ENCODE peak calls at places on chromosome 15, in eight cellular contexts. One of them, this sample, is unnamed.
A peak's percentile ranks its signal among the peaks of the same experiment; 100 is the strongest.

GRCh38 chr15:51833782-51834181 is 4.3 kb downstream of the TMOD3 start:
- DNase-seq in coronary artery: no peak
- DNase-seq in colonic mucosa: no peak
- DNase-seq in GM10248: no peak
- DNase-seq in CD4-positive, alpha-beta T cell: no peak
- DNase-seq in brain microvascular endothelial cell: no peak
- DNase-seq in fibroblast of lung: no peak
- DNase-seq in B cell: no peak
- DNase-seq in this sample: no peak

GRCh38 chr15:69145694-69146492 is 14.5 kb upstream of the GLCE start:
- DNase-seq in coronary artery: no peak
- DNase-seq in colonic mucosa: no peak
- DNase-seq in GM10248: no peak
- DNase-seq in CD4-positive, alpha-beta T cell: no peak
- DNase-seq in brain microvascular endothelial cell: no peak
- DNase-seq in fibroblast of lung: peak; percentile 47
- DNase-seq in B cell: no peak
- DNase-seq in this sample: no peak

GRCh38 chr15:76299786-76300185 is 11.5 kb downstream of the ETFA start:
- DNase-seq in coronary artery: no peak
- DNase-seq in colonic mucosa: no peak
- DNase-seq in GM10248: no peak
- DNase-seq in CD4-positive, alpha-beta T cell: no peak
- DNase-seq in brain microvascular endothelial cell: no peak
- DNase-seq in fibroblast of lung: no peak
- DNase-seq in B cell: no peak
- DNase-seq in this sample: no peak

GRCh38 chr15:44676676-44677075 is 13.2 kb upstream of the SPG11 start:
- DNase-seq in coronary artery: no peak
- DNase-seq in colonic mucosa: no peak
- DNase-seq in GM10248: no peak
- DNase-seq in CD4-positive, alpha-beta T cell: no peak
- DNase-seq in brain microvascular endothelial cell: no peak
- DNase-seq in fibroblast of lung: no peak
- DNase-seq in B cell: no peak
- DNase-seq in this sample: no peak

GRCh38 chr15:71730277-71731144 is 79.8 kb upstream of the NR2E3 start:
- DNase-seq in coronary artery: no peak
- DNase-seq in colonic mucosa: peak; percentile 56
- DNase-seq in GM10248: peak; percentile 67
- DNase-seq in CD4-positive, alpha-beta T cell: no peak
- DNase-seq in brain microvascular endothelial cell: peak; percentile 71
- DNase-seq in fibroblast of lung: peak; percentile 60
- DNase-seq in B cell: no peak
- DNase-seq in this sample: peak; percentile 57

GRCh38 chr15:59170295-59170881 is 36.3 kb upstream of the LDHAL6B start:
- DNase-seq in coronary artery: peak; percentile 78
- DNase-seq in colonic mucosa: peak; percentile 31
- DNase-seq in GM10248: no peak
- DNase-seq in CD4-positive, alpha-beta T cell: no peak
- DNase-seq in brain microvascular endothelial cell: peak; percentile 9
- DNase-seq in fibroblast of lung: peak; percentile 72
- DNase-seq in B cell: no peak
- DNase-seq in this sample: peak; percentile 54

GRCh38 chr15:100107151-100107550 is 234.6 kb downstream of the ADAMTS17 start:
- DNase-seq in coronary artery: no peak
- DNase-seq in colonic mucosa: no peak
- DNase-seq in GM10248: no peak
- DNase-seq in CD4-positive, alpha-beta T cell: no peak
- DNase-seq in brain microvascular endothelial cell: no peak
- DNase-seq in fibroblast of lung: no peak
- DNase-seq in B cell: no peak
- DNase-seq in this sample: no peak

GRCh38 chr15:72939855-72940631 is 112.2 kb upstream of the NEO1 start:
- DNase-seq in coronary artery: no peak
- DNase-seq in colonic mucosa: no peak
- DNase-seq in GM10248: no peak
- DNase-seq in CD4-positive, alpha-beta T cell: no peak
- DNase-seq in brain microvascular endothelial cell: no peak
- DNase-seq in fibroblast of lung: no peak
- DNase-seq in B cell: no peak
- DNase-seq in this sample: no peak

GRCh38 chr15:47618216-47618615 is 99.1 kb upstream of the SEMA6D start:
- DNase-seq in coronary artery: no peak
- DNase-seq in colonic mucosa: no peak
- DNase-seq in GM10248: no peak
- DNase-seq in CD4-positive, alpha-beta T cell: no peak
- DNase-seq in brain microvascular endothelial cell: no peak
- DNase-seq in fibroblast of lung: no peak
- DNase-seq in B cell: no peak
- DNase-seq in this sample: no peak

GRCh38 chr15:56215769-56216168 is 27.9 kb downstream of the RFX7 start:
- DNase-seq in coronary artery: no peak
- DNase-seq in colonic mucosa: no peak
- DNase-seq in GM10248: no peak
- DNase-seq in CD4-positive, alpha-beta T cell: no peak
- DNase-seq in brain microvascular endothelial cell: peak; percentile 96
- DNase-seq in fibroblast of lung: peak; percentile 96
- DNase-seq in B cell: no peak
- DNase-seq in this sample: no peak

GRCh38 chr15:90142216-90143175 is 40.2 kb upstream of the IDH2 start:
- DNase-seq in coronary artery: no peak
- DNase-seq in colonic mucosa: no peak
- DNase-seq in GM10248: no peak
- DNase-seq in CD4-positive, alpha-beta T cell: no peak
- DNase-seq in brain microvascular endothelial cell: no peak
- DNase-seq in fibroblast of lung: no peak
- DNase-seq in B cell: peak; percentile 39
- DNase-seq in this sample: no peak

GRCh38 chr15:60462027-60462426 is 16.9 kb downstream of the ICE2 start:
- DNase-seq in coronary artery: no peak
- DNase-seq in colonic mucosa: no peak
- DNase-seq in GM10248: no peak
- DNase-seq in CD4-positive, alpha-beta T cell: no peak
- DNase-seq in brain microvascular endothelial cell: no peak
- DNase-seq in fibroblast of lung: no peak
- DNase-seq in B cell: no peak
- DNase-seq in this sample: no peak

GRCh38 chr15:68528891-68529290 is 49.9 kb upstream of the CORO2B start:
- DNase-seq in coronary artery: no peak
- DNase-seq in colonic mucosa: no peak
- DNase-seq in GM10248: no peak
- DNase-seq in CD4-positive, alpha-beta T cell: no peak
- DNase-seq in brain microvascular endothelial cell: peak; percentile 86
- DNase-seq in fibroblast of lung: peak; percentile 90
- DNase-seq in B cell: no peak
- DNase-seq in this sample: no peak

GRCh38 chr15:60646595-60646994 is 167.7 kb upstream of the ICE2 start:
- DNase-seq in coronary artery: no peak
- DNase-seq in colonic mucosa: no peak
- DNase-seq in GM10248: no peak
- DNase-seq in CD4-positive, alpha-beta T cell: no peak
- DNase-seq in brain microvascular endothelial cell: no peak
- DNase-seq in fibroblast of lung: no peak
- DNase-seq in B cell: no peak
- DNase-seq in this sample: no peak

GRCh38 chr15:79957741-79958140 is 13.3 kb downstream of the BCL2A1 start:
- DNase-seq in coronary artery: no peak
- DNase-seq in colonic mucosa: no peak
- DNase-seq in GM10248: no peak
- DNase-seq in CD4-positive, alpha-beta T cell: no peak
- DNase-seq in brain microvascular endothelial cell: no peak
- DNase-seq in fibroblast of lung: peak; percentile 66
- DNase-seq in B cell: no peak
- DNase-seq in this sample: no peak

GRCh38 chr15:52505141-52505540 is 23.5 kb downstream of the MYO5A start:
- DNase-seq in coronary artery: no peak
- DNase-seq in colonic mucosa: no peak
- DNase-seq in GM10248: no peak
- DNase-seq in CD4-positive, alpha-beta T cell: no peak
- DNase-seq in brain microvascular endothelial cell: no peak
- DNase-seq in fibroblast of lung: no peak
- DNase-seq in B cell: no peak
- DNase-seq in this sample: no peak

GRCh38 chr15:100672959-100673358 is 70.6 kb downstream of the ASB7 start:
- DNase-seq in coronary artery: no peak
- DNase-seq in colonic mucosa: no peak
- DNase-seq in GM10248: no peak
- DNase-seq in CD4-positive, alpha-beta T cell: no peak
- DNase-seq in brain microvascular endothelial cell: no peak
- DNase-seq in fibroblast of lung: no peak
- DNase-seq in B cell: no peak
- DNase-seq in this sample: no peak

DNA sequence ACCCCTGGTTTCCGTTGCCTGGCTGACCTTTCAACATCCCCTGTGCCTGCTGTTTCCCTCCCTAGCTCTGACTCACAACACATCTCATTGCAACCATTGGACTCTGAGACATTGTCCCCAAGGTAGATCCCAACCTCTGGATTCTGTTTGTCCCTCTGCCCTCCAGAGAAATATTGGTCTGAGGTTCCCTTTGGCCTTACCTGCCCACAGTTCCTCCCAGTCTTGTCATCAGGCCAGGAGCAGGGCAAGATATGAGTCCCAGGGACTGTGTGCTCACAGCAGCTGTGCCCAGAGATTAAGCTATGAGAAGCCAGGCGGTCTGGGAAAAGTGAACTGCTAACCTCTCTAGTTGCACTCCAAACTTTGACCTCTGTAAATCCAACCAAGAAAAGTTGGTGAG is 168.2 kb upstream of the NR2F2 start:
- DNase-seq in coronary artery: no peak
- DNase-seq in colonic mucosa: no peak
- DNase-seq in GM10248: no peak
- DNase-seq in CD4-positive, alpha-beta T cell: no peak
- DNase-seq in brain microvascular endothelial cell: no peak
- DNase-seq in fibroblast of lung: no peak
- DNase-seq in B cell: no peak
- DNase-seq in this sample: no peak
- TF ChIP-seq CTCF in coronary artery: no peak
- TF ChIP-seq CTCF in colonic mucosa: no peak
- TF ChIP-seq CTCF in GM10248: no peak
- TF ChIP-seq CTCF in CD4-positive, alpha-beta T cell: no peak
- TF ChIP-seq CTCF in brain microvascular endothelial cell: no peak
- TF ChIP-seq CTCF in fibroblast of lung: no peak
- TF ChIP-seq CTCF in B cell: no peak
- TF ChIP-seq CTCF in this sample: no peak

GRCh38 chr15:87671289-87671688 is 585.2 kb downstream of the NTRK3 start:
- DNase-seq in coronary artery: no peak
- DNase-seq in colonic mucosa: no peak
- DNase-seq in GM10248: no peak
- DNase-seq in CD4-positive, alpha-beta T cell: no peak
- DNase-seq in brain microvascular endothelial cell: no peak
- DNase-seq in fibroblast of lung: no peak
- DNase-seq in B cell: no peak
- DNase-seq in this sample: no peak

GRCh38 chr15:87667643-87668042 is 588.9 kb downstream of the NTRK3 start:
- DNase-seq in coronary artery: no peak
- DNase-seq in colonic mucosa: no peak
- DNase-seq in GM10248: no peak
- DNase-seq in CD4-positive, alpha-beta T cell: no peak
- DNase-seq in brain microvascular endothelial cell: no peak
- DNase-seq in fibroblast of lung: no peak
- DNase-seq in B cell: no peak
- DNase-seq in this sample: no peak

GRCh38 chr15:87669846-87670245 is 586.7 kb downstream of the NTRK3 start:
- DNase-seq in coronary artery: no peak
- DNase-seq in colonic mucosa: no peak
- DNase-seq in GM10248: no peak
- DNase-seq in CD4-positive, alpha-beta T cell: no peak
- DNase-seq in brain microvascular endothelial cell: no peak
- DNase-seq in fibroblast of lung: no peak
- DNase-seq in B cell: no peak
- DNase-seq in this sample: no peak

DNA sequence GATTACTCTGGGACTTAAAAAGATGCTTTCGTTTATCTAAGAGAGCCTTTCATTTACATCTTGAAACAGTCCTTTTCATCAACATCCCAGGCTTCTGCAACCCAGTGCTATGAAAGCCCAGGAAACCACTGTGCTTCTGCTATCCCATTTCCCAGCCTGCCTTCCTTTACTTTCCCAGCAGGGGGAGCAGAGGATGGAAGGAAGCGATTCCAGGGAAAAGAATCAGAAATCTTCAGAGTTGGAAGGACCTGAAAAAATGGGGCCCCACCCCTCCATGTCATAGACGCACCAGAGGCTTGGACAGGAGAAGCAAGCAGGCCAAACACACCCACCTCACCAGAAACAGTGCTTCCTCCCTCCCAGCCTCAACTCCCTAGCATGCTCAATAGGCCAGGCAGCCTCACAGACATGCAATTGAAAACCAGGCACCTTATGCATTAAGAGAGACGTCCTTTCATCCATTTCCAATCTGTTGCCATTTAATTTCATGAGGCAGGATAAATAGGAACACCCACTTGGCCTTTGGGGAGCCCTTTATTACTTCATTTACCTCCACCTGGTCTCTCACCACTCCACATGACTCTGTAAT is 584.1 kb downstream of the NTRK3 start:
- DNase-seq in coronary artery: no peak
- DNase-seq in colonic mucosa: no peak
- DNase-seq in GM10248: no peak
- DNase-seq in CD4-positive, alpha-beta T cell: no peak
- DNase-seq in brain microvascular endothelial cell: peak; percentile 34
- DNase-seq in fibroblast of lung: peak; percentile 39
- DNase-seq in B cell: no peak
- DNase-seq in this sample: no peak
- TF ChIP-seq CTCF in coronary artery: peak; percentile 52
- TF ChIP-seq CTCF in colonic mucosa: no peak
- TF ChIP-seq CTCF in GM10248: no peak
- TF ChIP-seq CTCF in CD4-positive, alpha-beta T cell: no peak
- TF ChIP-seq CTCF in brain microvascular endothelial cell: peak; percentile 85
- TF ChIP-seq CTCF in fibroblast of lung: peak; percentile 70
- TF ChIP-seq CTCF in B cell: no peak
- TF ChIP-seq CTCF in this sample: no peak

DNA sequence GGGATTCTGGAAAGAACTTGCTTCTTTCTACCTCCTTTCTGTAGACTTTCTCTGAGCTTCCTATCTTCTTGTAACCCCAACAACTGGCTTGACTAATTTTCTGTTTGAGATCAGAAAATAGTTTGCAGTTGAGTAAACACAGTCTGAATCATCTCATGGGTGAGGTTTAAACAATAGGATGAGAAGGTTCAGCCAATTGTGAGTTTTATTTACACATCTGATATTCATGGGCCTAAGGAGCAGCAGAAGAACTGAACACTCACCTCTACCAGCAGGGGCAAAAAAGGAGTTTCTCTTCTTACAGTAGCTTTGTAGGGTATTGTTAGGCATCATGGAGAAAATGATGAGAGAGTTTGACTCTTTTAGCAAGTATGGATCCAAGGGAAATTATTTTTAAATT is 54.2 kb downstream of the DTWD1 start:
- DNase-seq in coronary artery: no peak
- DNase-seq in colonic mucosa: no peak
- DNase-seq in GM10248: no peak
- DNase-seq in CD4-positive, alpha-beta T cell: no peak
- DNase-seq in brain microvascular endothelial cell: peak; percentile 65
- DNase-seq in fibroblast of lung: peak; percentile 88
- DNase-seq in B cell: no peak
- DNase-seq in this sample: no peak
- TF ChIP-seq CTCF in coronary artery: no peak
- TF ChIP-seq CTCF in colonic mucosa: no peak
- TF ChIP-seq CTCF in GM10248: no peak
- TF ChIP-seq CTCF in CD4-positive, alpha-beta T cell: no peak
- TF ChIP-seq CTCF in brain microvascular endothelial cell: peak; percentile 59
- TF ChIP-seq CTCF in fibroblast of lung: peak; percentile 18
- TF ChIP-seq CTCF in B cell: no peak
- TF ChIP-seq CTCF in this sample: no peak

GRCh38 chr15:50044406-50044805 is 74.6 kb downstream of the ATP8B4 start:
- DNase-seq in coronary artery: no peak
- DNase-seq in colonic mucosa: no peak
- DNase-seq in GM10248: no peak
- DNase-seq in CD4-positive, alpha-beta T cell: no peak
- DNase-seq in brain microvascular endothelial cell: no peak
- DNase-seq in fibroblast of lung: no peak
- DNase-seq in B cell: no peak
- DNase-seq in this sample: no peak
- TF ChIP-seq CTCF in coronary artery: no peak
- TF ChIP-seq CTCF in colonic mucosa: no peak
- TF ChIP-seq CTCF in GM10248: no peak
- TF ChIP-seq CTCF in CD4-positive, alpha-beta T cell: no peak
- TF ChIP-seq CTCF in brain microvascular endothelial cell: no peak
- TF ChIP-seq CTCF in fibroblast of lung: no peak
- TF ChIP-seq CTCF in B cell: no peak
- TF ChIP-seq CTCF in this sample: no peak

This sample was measured in Calu3.